ENCODE peak calls at places on chromosomes 7 and 10, in five cellular contexts. E is transverse colon, S is kidney, G is heart left ventricle, B is cardiac muscle cell. O is an unnamed sample. For H3K9me3 and H3K4me1, the result is how much of the 10 kb centered on the place peaks cover.

GRCh38 chr7:103989200-103989784 is at the start of gene RELN:
- DNase-seq in E (no peak), S (peak), G (no peak), B (peak), O (no peak)

GRCh38 chr7:38796636-38797501 is 112.1 kb downstream of the VPS41 start:
- DNase-seq in E (peak), S (no peak), G (no peak), B (peak), O (peak)

GRCh38 chr10:89281606-89282395 is 20.0 kb upstream of the IFIT2 start:
- DNase-seq in E (no peak), S (no peak), G (no peak), B (no peak), O (no peak)

GRCh38 chr7:112630565-112630964 is 149.8 kb downstream of the LSMEM1 start:
- DNase-seq in E (no peak), S (no peak), G (no peak), B (no peak), O (no peak)

GRCh38 chr10:31399171-31399570 is 80.2 kb downstream of the ZEB1 start:
- DNase-seq in E (no peak), S (no peak), G (no peak), B (no peak), O (no peak)

GRCh38 chr7:91659096-91659495 is 221.4 kb downstream of the MTERF1 start:
- DNase-seq in E (no peak), S (no peak), G (no peak), B (no peak), O (no peak)

GRCh38 chr7:35860664-35861063 is 59.8 kb downstream of the SEPTIN7 start:
- DNase-seq in E (no peak), S (no peak), G (no peak), B (no peak), O (no peak)

GRCh38 chr10:27457261-27457945 is 46.7 kb upstream of the RAB18 start:
- DNase-seq in E (no peak), S (no peak), G (no peak), B (no peak), O (no peak)

GRCh38 chr7:98826811-98827231 is 43.0 kb downstream of the TMEM130 start:
- DNase-seq in E (no peak), S (no peak), G (peak), B (no peak), O (no peak)

GRCh38 chr10:60781678-60782077 is 3.4 kb downstream of the CDK1 start:
- DNase-seq in E (no peak), S (no peak), G (no peak), B (no peak), O (no peak)

GRCh38 chr10:101052285-101052684 is 9.5 kb upstream of the KAZALD1 start:
- DNase-seq in E (no peak), S (peak), G (no peak), B (no peak), O (no peak)

DNA sequence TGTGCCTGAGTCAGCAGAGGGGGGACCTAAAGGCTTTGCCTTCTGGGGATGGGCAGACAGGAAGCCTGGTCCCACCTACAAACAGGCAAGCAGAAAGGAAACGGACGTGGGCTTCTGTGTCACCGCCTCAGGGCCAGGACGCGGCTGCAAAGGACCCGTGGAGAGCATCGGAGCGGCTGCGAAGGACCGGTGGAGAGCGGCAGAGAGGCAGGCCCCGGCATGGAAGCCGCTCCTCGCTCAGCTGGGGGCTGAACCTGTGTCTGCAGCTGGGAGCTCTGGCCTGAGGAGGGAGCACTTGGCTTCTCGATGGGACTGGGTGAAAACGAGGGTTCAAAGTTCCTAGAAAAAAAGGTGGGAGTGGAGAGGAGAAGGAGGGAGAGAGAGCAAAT is 125.4 kb upstream of the PPP2R2D start:
- DNase-seq in E (no peak), S (peak), G (no peak), B (no peak), O (no peak)
- H3K9me3 ChIP-seq in E (under half), S (under half), G (under half), B (under half), O (under half)

GRCh38 chr7:47634273-47634672 is 52.4 kb upstream of the TNS3 start:
- DNase-seq in E (no peak), S (no peak), G (no peak), B (no peak), O (no peak)

GRCh38 chr7:47636693-47637175 is 54.8 kb upstream of the TNS3 start:
- DNase-seq in E (no peak), S (peak), G (no peak), B (peak), O (no peak)

GRCh38 chr7:47636111-47636692 is 54.3 kb upstream of the TNS3 start:
- DNase-seq in E (no peak), S (peak), G (no peak), B (no peak), O (no peak)

GRCh38 chr7:47633134-47633533 is 51.2 kb upstream of the TNS3 start:
- DNase-seq in E (no peak), S (no peak), G (no peak), B (no peak), O (no peak)

GRCh38 chr7:47635091-47636090 is 53.5 kb upstream of the TNS3 start:
- DNase-seq in E (peak), S (peak), G (no peak), B (peak), O (peak)
- H3K4me1 ChIP-seq in E (under half), S (under half), G (under half), B (under half), O (under half)

GRCh38 chr10:99425204-99425603 is 5.2 kb downstream of the GOT1 start:
- DNase-seq in E (no peak), S (no peak), G (no peak), B (no peak), O (no peak)
- H3K4me3 ChIP-seq in E (no peak), S (no peak), G (no peak), B (no peak), O (no peak)

GRCh38 chr7:36939816-36940215 is 215.5 kb upstream of the AOAH start:
- DNase-seq in E (no peak), S (no peak), G (no peak), B (no peak), O (no peak)
- H3K9me3 ChIP-seq in E (under half), S (half or more), G (half or more), B (under half), O (under half)

DNA sequence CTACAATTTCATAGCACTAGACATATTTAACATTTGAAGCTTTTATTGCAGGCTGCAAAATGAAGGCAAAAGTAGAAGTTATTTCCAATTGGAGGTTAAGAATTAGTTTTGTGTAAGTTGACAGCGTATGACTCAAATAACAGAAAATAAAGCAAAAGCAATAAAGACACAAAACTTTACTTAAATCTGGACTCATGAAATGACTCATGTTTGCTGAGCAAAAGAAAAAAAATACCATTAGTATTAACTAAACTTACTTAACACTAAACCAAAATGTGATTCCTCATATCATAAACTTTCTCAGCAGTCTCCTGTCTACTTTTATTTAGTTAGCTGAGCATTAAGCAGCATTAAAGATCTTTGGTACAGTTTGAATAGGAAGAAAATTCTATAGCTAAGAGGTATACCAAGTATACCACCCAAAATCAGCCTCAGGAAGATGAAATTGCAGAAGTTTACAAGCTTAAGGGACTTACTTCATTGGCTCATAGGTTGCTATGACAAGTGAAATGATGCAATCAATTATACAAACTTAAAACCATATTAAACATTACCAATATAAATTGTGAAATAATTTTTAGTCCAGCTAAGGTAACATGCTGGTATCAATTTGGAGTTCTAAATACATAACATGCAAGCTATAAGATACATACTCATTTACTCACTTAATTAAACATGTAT is 1131.4 kb downstream of the XPNPEP1 start:
- DNase-seq in E (no peak), S (no peak), G (no peak), B (no peak), O (no peak)
- H3K4me1 ChIP-seq in E (under half), S (under half), G (under half), B (under half), O (under half)

GRCh38 chr7:50534690-50535290 is 30.4 kb downstream of the DDC start:
- DNase-seq in E (no peak), S (no peak), G (no peak), B (no peak), O (no peak)
- H3K4me3 ChIP-seq in E (no peak), S (no peak), G (no peak), B (no peak), O (no peak)

GRCh38 chr7:158374586-158374985 is 213.0 kb downstream of the PTPRN2 start:
- DNase-seq in E (no peak), S (no peak), G (no peak), B (no peak), O (no peak)
- H3K9me3 ChIP-seq in E (under half), S (under half), G (under half), B (under half), O (under half)

O was measured in mucosa of descending colon.